ENCODE peak calls at places on chromosomes 13 and 19, in seven cellular contexts. E is AG04450, T is kidney, F is transverse colon, M is cardiac fibroblast, N is lower leg skin, Z is HepG2. I is an unnamed sample.

GRCh38 chr13:19862511-19863313 is 737 bp downstream of the ZMYM5 start:
- DNase-seq in M (peak; percentile 25), E (no peak), Z (no peak), N (peak; percentile 27), T (peak; percentile 83), F (peak; percentile 35), I (no peak)

GRCh38 chr19:30690935-30691505 is 318.8 kb downstream of the ZNF536 start:
- DNase-seq in N (no peak), F (no peak), M (no peak), Z (no peak), T (no peak), E (no peak), I (no peak)

GRCh38 chr13:95457294-95457693 is 95.2 kb upstream of the CLDN10 start:
- DNase-seq in M (no peak), E (no peak), N (no peak), F (no peak), Z (no peak), T (no peak), I (no peak)

GRCh38 chr19:48060381-48060780 is 16.5 kb upstream of the CABP5 start:
- DNase-seq in E (no peak), T (no peak), F (no peak), Z (no peak), M (no peak), N (no peak), I (no peak)

GRCh38 chr13:32136061-32136460 is 104.5 kb downstream of the FRY start:
- DNase-seq in E (no peak), N (no peak), M (no peak), F (no peak), T (no peak), Z (no peak), I (no peak)

GRCh38 chr13:44068737-44069136 is 189.0 kb downstream of the LACC1 start:
- DNase-seq in M (peak; percentile 59), Z (no peak), N (no peak), F (no peak), T (no peak), E (peak; percentile 39), I (no peak)

GRCh38 chr13:69389899-69390298 is 717.7 kb upstream of the ATXN8OS start:
- DNase-seq in N (no peak), T (no peak), M (no peak), F (no peak), E (no peak), Z (no peak), I (no peak)

GRCh38 chr19:43748685-43749084 is 6.1 kb downstream of the SMG9 start:
- DNase-seq in M (no peak), Z (no peak), T (no peak), F (no peak), N (no peak), E (no peak), I (no peak)

GRCh38 chr13:59326717-59327116 is 837.0 kb downstream of the DIAPH3 start:
- DNase-seq in T (no peak), F (no peak), M (no peak), Z (no peak), N (no peak), E (no peak), I (no peak)

GRCh38 chr13:43663474-43664090 is 123.2 kb downstream of the ENOX1 start:
- DNase-seq in E (peak; percentile 10), Z (no peak), T (no peak), F (no peak), M (peak; percentile 7), N (no peak), I (no peak)

GRCh38 chr13:113448885-113449692 is 4.2 kb downstream of the ADPRHL1 start:
- DNase-seq in E (no peak), F (peak; percentile 83), Z (peak; percentile 91), N (peak; percentile 53), M (peak; percentile 36), T (peak; percentile 69), I (peak; percentile 74)

GRCh38 chr19:39746836-39747529 is 9.2 kb upstream of the CLC start:
- DNase-seq in F (no peak), T (no peak), M (no peak), N (no peak), Z (no peak), E (no peak), I (no peak)

GRCh38 chr19:43789029-43789428 is 8.3 kb upstream of the KCNN4 start:
- DNase-seq in N (no peak), T (no peak), M (peak; percentile 68), F (no peak), Z (no peak), E (no peak), I (no peak)

GRCh38 chr13:76709851-76710250 is 176.4 kb downstream of the KCTD12 start:
- DNase-seq in Z (no peak), T (no peak), E (no peak), N (no peak), M (no peak), F (no peak), I (no peak)

GRCh38 chr13:76722782-76723181 is 163.4 kb downstream of the KCTD12 start:
- DNase-seq in Z (no peak), F (no peak), T (no peak), M (no peak), E (no peak), N (no peak), I (no peak)

GRCh38 chr19:47035495-47036232 is 12.8 kb downstream of the TMEM160 start:
- DNase-seq in N (peak; percentile 83), M (peak; percentile 83), F (peak; percentile 95), Z (peak; percentile 52), E (peak; percentile 47), T (peak; percentile 92), I (peak; percentile 48)

GRCh38 chr13:98214008-98214643 is 37.1 kb upstream of the RNF113B start:
- DNase-seq in T (no peak), Z (no peak), M (peak; percentile 67), E (peak; percentile 85), N (no peak), F (no peak), I (peak; percentile 53)

DNA sequence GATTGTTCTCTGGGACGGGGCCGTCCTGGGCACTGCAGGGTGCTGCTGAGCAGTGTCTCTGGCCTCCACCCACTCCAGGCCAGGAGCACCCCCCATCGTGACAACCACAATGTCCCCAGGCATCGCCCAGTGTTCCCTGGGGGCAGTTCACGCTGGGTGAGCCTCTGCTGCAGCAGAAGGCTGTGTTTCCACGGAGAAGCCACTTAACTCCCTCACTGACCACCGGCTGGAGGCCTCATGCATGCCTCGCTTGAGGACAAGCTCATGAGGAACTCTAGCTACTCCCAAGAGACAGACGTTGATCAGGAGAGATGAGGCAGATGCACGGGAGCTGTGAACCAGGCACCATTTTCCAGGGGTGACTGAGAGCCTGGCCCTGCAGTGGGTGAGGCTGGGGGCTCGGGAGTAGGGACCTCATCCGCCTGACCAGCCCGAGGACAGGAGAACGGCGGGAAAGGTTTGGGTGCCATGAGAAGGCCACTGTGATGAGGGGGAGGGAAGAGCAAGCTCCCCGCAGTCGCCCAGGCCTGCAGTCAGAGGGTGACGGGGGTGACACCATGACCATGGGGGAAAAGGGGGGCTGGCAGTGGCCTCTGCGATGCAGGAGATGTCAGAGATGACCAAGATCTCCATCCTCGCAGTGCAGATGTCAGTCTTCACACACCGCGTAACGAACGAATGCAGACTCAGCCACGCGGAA is 5.1 kb downstream of the SLC39A3 start:
- DNase-seq in E (no peak), T (no peak), Z (no peak), M (no peak), N (no peak), F (no peak), I (no peak)
- TF ChIP-seq CTCF in E (no peak), T (no peak), Z (no peak), M (no peak), N (no peak), F (no peak), I (no peak)

GRCh38 chr19:5338661-5339469 is 1.7 kb downstream of the PTPRS start:
- DNase-seq in T (no peak), E (no peak), N (no peak), M (no peak), F (no peak), Z (no peak), I (no peak)
- H3K4me3 ChIP-seq in T (no peak overlapping the region), E (peak overlapping the region; percentile 73), N (no peak overlapping the region), M (peak overlapping the region; percentile 65), F (peak overlapping the region; percentile 61), Z (peak overlapping the region; percentile 79), I (peak overlapping the region; percentile 66)

GRCh38 chr13:48542581-48543341 is 9.9 kb upstream of the RCBTB2 start:
- DNase-seq in N (peak; percentile 46), E (no peak), M (peak; percentile 63), F (peak; percentile 43), T (peak; percentile 75), Z (peak; percentile 23), I (no peak)
- TF ChIP-seq CTCF in N (no peak), E (peak; percentile 25), M (peak; percentile 5), F (no peak), T (no peak), Z (peak; percentile 16), I (no peak)

GRCh38 chr19:49264258-49264657 is 60.7 kb downstream of the SLC6A16 start:
- DNase-seq in E (no peak), M (no peak), F (no peak), T (no peak), Z (no peak), N (no peak), I (no peak)
- H3K4me3 ChIP-seq in E (no peak overlapping the region), M (no peak overlapping the region), F (no peak overlapping the region), T (no peak overlapping the region), Z (no peak overlapping the region), N (no peak overlapping the region), I (no peak overlapping the region)

GRCh38 chr13:25084101-25084500 is 11.8 kb upstream of the PABPC3 start:
- DNase-seq in Z (no peak), N (no peak), E (no peak), T (no peak), F (no peak), M (no peak), I (no peak)
- TF ChIP-seq CTCF in Z (no peak), N (no peak), E (no peak), T (no peak), F (no peak), M (no peak), I (no peak)